ENCODE peak calls at places on chromosomes 13 and 19, in eight cellular contexts. Z, X, N, H, U, M, J and Q are unnamed samples.

GRCh38 chr13:48731957-48732569 is 78.3 kb downstream of the CYSLTR2 start:
- DNase-seq in N (peak; percentile 51), X (no peak), J (peak; percentile 65), M (no peak), Z (peak; percentile 6), U (peak; percentile 26), H (peak; percentile 74), Q (no peak)

GRCh38 chr13:33228645-33229445 is 56.7 kb downstream of the STARD13 start:
- DNase-seq in U (no peak), H (no peak), Z (peak; percentile 44), X (no peak), J (peak; percentile 66), M (no peak), N (no peak), Q (no peak)

GRCh38 chr13:19957320-19958118 is 1.0 kb upstream of the ZMYM2 start:
- DNase-seq in H (peak; percentile 83), N (peak; percentile 61), J (peak; percentile 94), Z (peak; percentile 84), X (no peak), U (peak; percentile 57), M (no peak), Q (no peak)

GRCh38 chr19:39474139-39474620 is 6.5 kb upstream of the TIMM50 start:
- DNase-seq in N (peak; percentile 68), U (peak; percentile 53), J (peak; percentile 81), X (no peak), Z (peak; percentile 59), H (peak; percentile 80), M (no peak), Q (no peak)

GRCh38 chr19:15048885-15049541 is at the start of gene CASP14:
- DNase-seq in H (no peak), Z (no peak), N (no peak), X (no peak), U (no peak), J (no peak), M (no peak), Q (no peak)

GRCh38 chr13:99297330-99297729 is 9.9 kb downstream of the GPR183 start:
- DNase-seq in J (no peak), N (no peak), H (no peak), Z (no peak), M (no peak), X (no peak), U (no peak), Q (no peak)

GRCh38 chr19:12247644-12248222 is 47.0 kb downstream of the ZNF44 start:
- DNase-seq in U (no peak), Z (no peak), J (no peak), H (no peak), M (no peak), N (no peak), X (no peak), Q (no peak)

GRCh38 chr19:51469162-51469561 is 9.2 kb upstream of the CEACAM18 start:
- DNase-seq in N (no peak), J (no peak), H (no peak), U (no peak), X (no peak), M (no peak), Z (no peak), Q (no peak)

GRCh38 chr19:34589730-34590129 is 87.2 kb downstream of the SCGB2B2 start:
- DNase-seq in Z (no peak), M (no peak), U (no peak), N (no peak), J (no peak), H (no peak), X (no peak), Q (no peak)

GRCh38 chr19:37654118-37654517 is 1.1 kb downstream of the ZFP30 start:
- DNase-seq in N (no peak), U (no peak), H (no peak), Z (no peak), M (no peak), X (peak; percentile 7), J (peak; percentile 10), Q (no peak)

GRCh38 chr19:35710784-35711723 is 6.7 kb downstream of the ZBTB32 start:
- DNase-seq in Z (no peak), H (peak; percentile 80), M (no peak), J (no peak), U (no peak), X (no peak), N (no peak), Q (no peak)

GRCh38 chr13:83151308-83151660 is 731.0 kb downstream of the SLITRK1 start:
- DNase-seq in Z (no peak), M (no peak), X (peak; percentile 2), H (no peak), U (no peak), N (no peak), J (no peak), Q (no peak)

GRCh38 chr13:43363156-43363918 is 340.0 kb downstream of the DNAJC15 start:
- DNase-seq in H (no peak), N (no peak), J (peak; percentile 78), X (no peak), M (no peak), Z (no peak), U (no peak), Q (no peak)

GRCh38 chr13:26132756-26133155 is 80.9 kb upstream of the SHISA2 start:
- DNase-seq in H (no peak), X (no peak), M (peak; percentile 8), J (peak; percentile 6), N (no peak), Z (no peak), U (no peak), Q (no peak)

GRCh38 chr19:855142-855541 is 3.0 kb downstream of the ELANE start:
- DNase-seq in X (no peak), H (no peak), Z (no peak), J (no peak), U (no peak), N (no peak), M (no peak), Q (no peak)

GRCh38 chr13:29513002-29513980 is 82.2 kb downstream of the SLC7A1 start:
- DNase-seq in J (no peak), H (no peak), M (no peak), X (no peak), N (no peak), Z (no peak), U (no peak), Q (no peak)

GRCh38 chr19:406121-406711 is 2.7 kb downstream of the C2CD4C start:
- DNase-seq in H (no peak), J (peak; percentile 58), N (no peak), Z (no peak), M (no peak), U (no peak), X (no peak), Q (no peak)

GRCh38 chr19:43469160-43469480 is 3.7 kb upstream of the LYPD3 start:
- DNase-seq in X (no peak), N (no peak), H (no peak), M (no peak), J (no peak), Z (no peak), U (no peak), Q (no peak)

GRCh38 chr13:41621716-41622508 is 164.6 kb downstream of the RGCC start:
- DNase-seq in J (no peak), M (no peak), N (no peak), H (no peak), U (no peak), Z (no peak), X (no peak), Q (no peak)

GRCh38 chr19:46976845-46977320 is 42.8 kb upstream of the NPAS1 start:
- DNase-seq in M (no peak), X (peak; percentile 70), H (no peak), N (no peak), U (no peak), Z (no peak), J (peak; percentile 65), Q (no peak)

GRCh38 chr13:113545455-113545930 is 39.1 kb upstream of the TFDP1 start:
- DNase-seq in Z (no peak), H (no peak), J (peak; percentile 89), U (no peak), M (peak; percentile 35), N (no peak), X (no peak), Q (no peak)